ENCODE peak calls at places on chromosomes 2 and 18, in eight cellular contexts. J is heart left ventricle, D is OCI-LY7, L is sigmoid colon, C is K562, A is neuronal stem cell, S is BE2C, W is tibial artery. B is an unnamed sample. For H3K4me1, the result is how much of the 10 kb centered on the place peaks cover.

GRCh38 chr2:44964704-44965343 is 23.3 kb downstream of the SIX3 start:
- DNase-seq in D (peak), L (no peak), J (no peak), C (no peak), A (no peak), W (no peak), S (no peak), B (no peak)

GRCh38 chr2:80132284-80132683 is 172.3 kb downstream of the LRRTM1 start:
- DNase-seq in L (no peak), J (no peak), D (no peak), W (no peak), S (no peak), C (no peak), A (no peak), B (no peak)

GRCh38 chr18:4374564-4374963 is 80.5 kb downstream of the DLGAP1 start:
- DNase-seq in D (no peak), L (no peak), W (no peak), J (no peak), S (no peak), A (no peak), C (no peak), B (no peak)

GRCh38 chr2:165698621-165698946 is 95.5 kb downstream of the GALNT3 start:
- DNase-seq in C (peak), D (peak), L (no peak), W (peak), J (no peak), A (peak), S (peak), B (peak)

GRCh38 chr2:43526994-43527393 is 68.8 kb downstream of the THADA start:
- DNase-seq in C (no peak), D (no peak), J (no peak), L (no peak), S (no peak), W (no peak), A (no peak), B (no peak)

GRCh38 chr2:205769494-205769848 is 87.2 kb downstream of the NRP2 start:
- DNase-seq in C (no peak), S (no peak), J (no peak), L (no peak), D (no peak), W (no peak), A (no peak), B (no peak)

GRCh38 chr2:26988165-26988879 is 17.9 kb downstream of the MAPRE3 start:
- DNase-seq in C (no peak), A (no peak), S (no peak), D (no peak), L (no peak), W (no peak), J (no peak), B (no peak)

GRCh38 chr2:143629344-143629743 is 500.1 kb downstream of the ARHGAP15 start:
- DNase-seq in J (no peak), W (no peak), L (no peak), D (no peak), A (no peak), S (no peak), C (no peak), B (no peak)

GRCh38 chr18:61388010-61388409 is 54.8 kb downstream of the CDH20 start:
- DNase-seq in W (peak), S (no peak), A (no peak), C (no peak), J (no peak), L (no peak), D (no peak), B (no peak)

GRCh38 chr2:20521682-20522189 is 74.9 kb downstream of the RHOB start:
- DNase-seq in C (no peak), L (peak), W (no peak), A (no peak), S (no peak), J (no peak), D (no peak), B (no peak)

GRCh38 chr2:136057023-136057801 is 60.7 kb downstream of the CXCR4 start:
- DNase-seq in C (no peak), A (no peak), J (no peak), L (no peak), W (no peak), S (no peak), D (peak), B (peak)

GRCh38 chr2:11370377-11371098 is 26.1 kb upstream of the ROCK2 start:
- DNase-seq in J (no peak), L (no peak), A (no peak), S (no peak), C (no peak), W (no peak), D (no peak), B (no peak)

GRCh38 chr2:152505495-152505906 is 170.5 kb downstream of the FMNL2 start:
- DNase-seq in A (no peak), L (no peak), C (peak), J (peak), W (peak), S (no peak), D (no peak), B (peak)

GRCh38 chr2:151258121-151258520 is 3.5 kb downstream of the RBM43 start:
- DNase-seq in A (no peak), C (no peak), J (no peak), W (no peak), D (no peak), L (no peak), S (no peak), B (no peak)

GRCh38 chr2:68767031-68767961 is 32.7 kb downstream of the ARHGAP25 start:
- DNase-seq in L (no peak), S (no peak), A (no peak), W (no peak), D (peak), C (peak), J (no peak), B (no peak)

GRCh38 chr2:28751956-28752607 is 452 bp downstream of the PPP1CB start:
- DNase-seq in L (peak), W (no peak), J (peak), C (peak), D (peak), S (no peak), A (no peak), B (no peak)
- H3K4me1 ChIP-seq in L (under half), W (half or more), J (under half), C (under half), D (under half), S (under half), A (under half), B (under half)

DNA sequence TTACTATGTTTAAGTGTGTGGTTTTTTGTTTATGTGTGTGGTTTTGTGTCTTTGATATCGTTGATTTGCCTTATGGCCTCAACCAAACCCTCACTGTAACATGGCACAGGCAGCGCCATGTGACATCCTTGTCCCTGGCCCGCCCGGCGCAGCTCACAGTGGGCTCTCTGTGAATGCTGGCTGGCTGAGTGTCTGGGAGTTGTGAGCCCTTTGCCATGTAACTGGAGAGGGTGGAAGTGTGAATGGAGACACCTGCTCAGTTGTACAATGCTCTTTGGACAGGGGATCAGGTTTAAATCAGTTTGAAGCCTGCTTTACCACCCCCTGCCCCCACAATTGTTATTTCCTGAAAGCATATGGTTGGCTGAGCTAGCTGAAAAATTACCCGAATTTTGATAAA is 41.8 kb downstream of the TCF7L1 start:
- DNase-seq in W (no peak), J (no peak), C (no peak), A (no peak), S (no peak), L (no peak), D (no peak), B (no peak)
- H3K4me1 ChIP-seq in W (under half), J (half or more), C (under half), A (under half), S (under half), L (under half), D (under half), B (under half)

DNA sequence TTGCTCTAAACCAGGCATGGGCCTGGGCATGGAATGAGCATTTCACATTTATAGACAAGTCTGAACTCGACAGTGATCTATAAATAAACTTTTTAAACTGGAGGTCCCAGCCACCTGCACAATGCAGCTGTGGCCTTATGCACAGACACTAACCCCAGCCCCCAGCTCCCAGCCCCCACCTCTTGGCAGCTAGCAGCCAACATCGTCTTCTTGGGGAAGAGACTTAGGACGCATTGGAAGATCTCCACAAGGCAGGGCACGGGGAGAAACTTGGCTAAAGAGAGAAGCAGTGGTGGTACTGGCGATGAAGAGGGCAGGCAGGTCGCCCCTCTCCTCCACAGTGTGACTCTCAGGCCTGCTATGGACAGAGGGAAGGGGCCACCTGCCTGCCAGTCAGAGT is 213.2 kb downstream of the ANAPC1 start:
- DNase-seq in S (no peak), D (peak), A (no peak), J (no peak), L (no peak), W (no peak), C (no peak), B (no peak)
- H3K4me1 ChIP-seq in S (under half), D (half or more), A (under half), J (under half), L (under half), W (under half), C (under half), B (under half)

GRCh38 chr2:127707890-127708648 is 6.8 kb downstream of the SFT2D3 start:
- DNase-seq in W (no peak), C (no peak), L (peak), A (no peak), S (no peak), D (no peak), J (peak), B (no peak)

GRCh38 chr2:127709336-127709735 is 8.0 kb downstream of the SFT2D3 start:
- DNase-seq in D (no peak), L (no peak), A (no peak), W (no peak), J (no peak), C (no peak), S (no peak), B (no peak)

GRCh38 chr2:127705281-127706065 is 4.2 kb downstream of the SFT2D3 start:
- DNase-seq in D (no peak), S (no peak), L (no peak), C (no peak), W (no peak), J (no peak), A (no peak), B (no peak)

GRCh38 chr2:127704641-127705243 is 3.4 kb downstream of the SFT2D3 start:
- DNase-seq in S (no peak), W (peak), A (no peak), L (no peak), J (no peak), D (no peak), C (no peak), B (no peak)

GRCh38 chr2:127706215-127706990 is 5.1 kb downstream of the SFT2D3 start:
- DNase-seq in S (peak), J (no peak), A (no peak), L (no peak), D (no peak), W (no peak), C (no peak), B (no peak)
- H3K4me1 ChIP-seq in S (under half), J (half or more), A (under half), L (under half), D (under half), W (under half), C (under half), B (under half)